ENCODE peak calls at places on chromosomes 1 and 21, in four cellular contexts. H is NB4, Y is stromal cell of bone marrow, V is stomach. E is an unnamed sample.

GRCh38 chr1:94324168-94324544 is 86.8 kb upstream of the ARHGAP29 start:
- DNase-seq in H (no peak), Y (no peak), V (no peak), E (no peak)

GRCh38 chr1:211735208-211736170 is 60.1 kb upstream of the NEK2 start:
- DNase-seq in H (peak), Y (peak), V (no peak), E (peak)

GRCh38 chr1:85321237-85321964 is 45.0 kb upstream of the BCL10 start:
- DNase-seq in H (peak), Y (peak), V (no peak), E (no peak)

GRCh38 chr1:59155326-59155725 is 141.6 kb upstream of the FGGY start:
- DNase-seq in H (no peak), Y (no peak), V (no peak), E (no peak)

GRCh38 chr1:40986328-40986783 is 6.9 kb downstream of the CTPS1 start:
- DNase-seq in H (no peak), Y (no peak), V (no peak), E (no peak)

GRCh38 chr1:19654886-19655717 is 9.6 kb upstream of the HTR6 start:
- DNase-seq in H (no peak), Y (no peak), V (no peak), E (no peak)

GRCh38 chr1:47262787-47263413 is 30.9 kb upstream of the TAL1 start:
- DNase-seq in H (peak), Y (peak), V (peak), E (peak)

GRCh38 chr1:154410185-154410827 is 5.2 kb downstream of the IL6R start:
- DNase-seq in H (no peak), Y (no peak), V (no peak), E (no peak)

GRCh38 chr1:31639543-31639942 is 5.1 kb downstream of the PEF1 start:
- DNase-seq in H (peak), Y (peak), V (no peak), E (no peak)

GRCh38 chr1:86380257-86380861 is 15.8 kb downstream of the ODF2L start:
- DNase-seq in H (peak), Y (peak), V (no peak), E (peak)

GRCh38 chr1:117673405-117673804 is 67.6 kb downstream of the TENT5C start:
- DNase-seq in H (peak), Y (peak), V (no peak), E (peak)

GRCh38 chr1:163068716-163069115 is 445 bp upstream of the RGS4 start:
- DNase-seq in H (no peak), Y (no peak), V (no peak), E (no peak)

GRCh38 chr1:64038965-64039926 is 164.2 kb upstream of the UBE2U start:
- DNase-seq in H (no peak), Y (peak), V (peak), E (peak)

GRCh38 chr1:152515454-152515823 is 1.2 kb downstream of the CRCT1 start:
- DNase-seq in H (no peak), Y (no peak), V (no peak), E (no peak)

GRCh38 chr1:7000720-7001119 is 215.5 kb downstream of the CAMTA1 start:
- DNase-seq in H (no peak), Y (no peak), V (no peak), E (no peak)

GRCh38 chr21:41931041-41931451 is 22.8 kb downstream of the C2CD2 start:
- DNase-seq in H (no peak), Y (no peak), V (no peak), E (peak)

GRCh38 chr1:224498574-224499170 is 64.1 kb upstream of the WDR26 start:
- DNase-seq in H (no peak), Y (no peak), V (no peak), E (no peak)

GRCh38 chr1:179298952-179299351 is 5.4 kb downstream of the SOAT1 start:
- DNase-seq in H (no peak), Y (no peak), V (no peak), E (no peak)

GRCh38 chr1:56416385-56416972 is 162.9 kb downstream of the PLPP3 start:
- DNase-seq in H (no peak), Y (no peak), V (no peak), E (peak)

GRCh38 chr21:33110340-33110715 is 40.4 kb downstream of the OLIG1 start:
- DNase-seq in H (no peak), Y (no peak), V (no peak), E (no peak)

GRCh38 chr1:76278711-76279386 is 204.3 kb downstream of the ST6GALNAC3 start:
- DNase-seq in H (no peak), Y (peak), V (no peak), E (no peak)

GRCh38 chr1:206691604-206692003 is 6.9 kb downstream of the MAPKAPK2 start:
- DNase-seq in H (no peak), Y (no peak), V (peak), E (no peak)

GRCh38 chr1:229704157-229704556 is 78.1 kb downstream of the URB2 start:
- DNase-seq in H (peak), Y (no peak), V (no peak), E (no peak)

GRCh38 chr1:178686407-178686806 is 38.6 kb upstream of the RALGPS2 start:
- DNase-seq in H (no peak), Y (no peak), V (no peak), E (no peak)

GRCh38 chr1:33762962-33763361 is 100.9 kb upstream of the HMGB4 start:
- DNase-seq in H (no peak), Y (no peak), V (no peak), E (no peak)

GRCh38 chr1:94015489-94015817 is 105.5 kb downstream of the ABCA4 start:
- DNase-seq in H (no peak), Y (no peak), V (no peak), E (no peak)

GRCh38 chr21:38505654-38506523 is 7.6 kb upstream of the ERG start:
- DNase-seq in H (peak), Y (peak), V (no peak), E (peak)

GRCh38 chr21:46039891-46040660 is 57.8 kb upstream of the COL6A2 start:
- DNase-seq in H (no peak), Y (no peak), V (no peak), E (no peak)

GRCh38 chr1:227401562-227402342 is 83.5 kb upstream of the CDC42BPA start:
- DNase-seq in H (no peak), Y (no peak), V (no peak), E (no peak)

GRCh38 chr1:116333171-116334014 is 39.7 kb upstream of the ATP1A1 start:
- DNase-seq in H (no peak), Y (no peak), V (no peak), E (no peak)

GRCh38 chr1:97906567-97907228 is 14.1 kb downstream of the DPYD start:
- DNase-seq in H (peak), Y (peak), V (no peak), E (peak)

GRCh38 chr21:36487641-36488307 is 7.9 kb upstream of the CLDN14 start:
- DNase-seq in H (peak), Y (no peak), V (peak), E (no peak)

GRCh38 chr1:247357062-247357780 is 25.6 kb upstream of the ZNF496 start:
- DNase-seq in H (no peak), Y (no peak), V (no peak), E (no peak)

GRCh38 chr1:202304370-202304769 is 37.4 kb downstream of the UBE2T start:
- DNase-seq in H (no peak), Y (no peak), V (no peak), E (no peak)